ENCODE peak calls at places on chromosomes 6 and 20, in six cellular contexts. One of them, this sample, is unnamed.

GRCh38 chr6:82015043-82015442 is 232.5 kb downstream of the IBTK start:
- DNase-seq in KBM-7: peak
- DNase-seq in pancreas: no peak
- DNase-seq in activated CD4-positive, alpha-beta T cell treated with anti-CD3 and anti-CD28 coated beads, Interleukin-2, amount 50 U/mL, for 1 hour: no peak
- DNase-seq in effector memory CD8-positive, alpha-beta T cell: no peak
- DNase-seq in NCI-H1092: no peak
- DNase-seq in this sample: no peak

GRCh38 chr20:3238616-3239025 is 369 bp downstream of the SLC4A11 start:
- DNase-seq in activated CD4-positive, alpha-beta T cell treated with anti-CD3 and anti-CD28 coated beads, Interleukin-2, amount 50 U/mL, for 1 hour: peak
- DNase-seq in pancreas: no peak
- DNase-seq in KBM-7: peak
- DNase-seq in NCI-H1092: peak
- DNase-seq in effector memory CD8-positive, alpha-beta T cell: peak
- DNase-seq in this sample: no peak

GRCh38 chr6:680204-680603 is 12.7 kb downstream of the EXOC2 start:
- DNase-seq in KBM-7: no peak
- DNase-seq in effector memory CD8-positive, alpha-beta T cell: no peak
- DNase-seq in NCI-H1092: no peak
- DNase-seq in activated CD4-positive, alpha-beta T cell treated with anti-CD3 and anti-CD28 coated beads, Interleukin-2, amount 50 U/mL, for 1 hour: no peak
- DNase-seq in pancreas: no peak
- DNase-seq in this sample: no peak

GRCh38 chr20:44948107-44948506 is 12.1 kb downstream of the TOMM34 start:
- DNase-seq in activated CD4-positive, alpha-beta T cell treated with anti-CD3 and anti-CD28 coated beads, Interleukin-2, amount 50 U/mL, for 1 hour: no peak
- DNase-seq in pancreas: no peak
- DNase-seq in KBM-7: no peak
- DNase-seq in NCI-H1092: no peak
- DNase-seq in effector memory CD8-positive, alpha-beta T cell: no peak
- DNase-seq in this sample: no peak

GRCh38 chr6:111423960-111424846 is 58.8 kb downstream of the REV3L start:
- DNase-seq in effector memory CD8-positive, alpha-beta T cell: no peak
- DNase-seq in KBM-7: no peak
- DNase-seq in NCI-H1092: peak
- DNase-seq in activated CD4-positive, alpha-beta T cell treated with anti-CD3 and anti-CD28 coated beads, Interleukin-2, amount 50 U/mL, for 1 hour: no peak
- DNase-seq in pancreas: peak
- DNase-seq in this sample: no peak

GRCh38 chr6:113903666-113904330 is 46.7 kb downstream of the MARCKS start:
- DNase-seq in NCI-H1092: no peak
- DNase-seq in pancreas: peak
- DNase-seq in KBM-7: no peak
- DNase-seq in activated CD4-positive, alpha-beta T cell treated with anti-CD3 and anti-CD28 coated beads, Interleukin-2, amount 50 U/mL, for 1 hour: no peak
- DNase-seq in effector memory CD8-positive, alpha-beta T cell: no peak
- DNase-seq in this sample: no peak

GRCh38 chr6:112365952-112366351 is 18.8 kb downstream of the RFPL4B start:
- DNase-seq in NCI-H1092: no peak
- DNase-seq in activated CD4-positive, alpha-beta T cell treated with anti-CD3 and anti-CD28 coated beads, Interleukin-2, amount 50 U/mL, for 1 hour: no peak
- DNase-seq in KBM-7: no peak
- DNase-seq in pancreas: no peak
- DNase-seq in effector memory CD8-positive, alpha-beta T cell: no peak
- DNase-seq in this sample: no peak

GRCh38 chr20:55676097-55676496 is 329.2 kb downstream of the CBLN4 start:
- DNase-seq in KBM-7: no peak
- DNase-seq in effector memory CD8-positive, alpha-beta T cell: no peak
- DNase-seq in activated CD4-positive, alpha-beta T cell treated with anti-CD3 and anti-CD28 coated beads, Interleukin-2, amount 50 U/mL, for 1 hour: no peak
- DNase-seq in pancreas: no peak
- DNase-seq in NCI-H1092: no peak
- DNase-seq in this sample: no peak

GRCh38 chr6:169839029-169839481 is 87.6 kb downstream of the ERMARD start:
- DNase-seq in pancreas: peak
- DNase-seq in activated CD4-positive, alpha-beta T cell treated with anti-CD3 and anti-CD28 coated beads, Interleukin-2, amount 50 U/mL, for 1 hour: no peak
- DNase-seq in effector memory CD8-positive, alpha-beta T cell: no peak
- DNase-seq in KBM-7: no peak
- DNase-seq in NCI-H1092: no peak
- DNase-seq in this sample: no peak

GRCh38 chr6:108497883-108498282 is 62.8 kb upstream of the FOXO3 start:
- DNase-seq in pancreas: no peak
- DNase-seq in effector memory CD8-positive, alpha-beta T cell: no peak
- DNase-seq in KBM-7: peak
- DNase-seq in NCI-H1092: no peak
- DNase-seq in activated CD4-positive, alpha-beta T cell treated with anti-CD3 and anti-CD28 coated beads, Interleukin-2, amount 50 U/mL, for 1 hour: no peak
- DNase-seq in this sample: peak

GRCh38 chr20:32201296-32201976 is 6.1 kb downstream of the PLAGL2 start:
- DNase-seq in activated CD4-positive, alpha-beta T cell treated with anti-CD3 and anti-CD28 coated beads, Interleukin-2, amount 50 U/mL, for 1 hour: no peak
- DNase-seq in pancreas: no peak
- DNase-seq in KBM-7: no peak
- DNase-seq in effector memory CD8-positive, alpha-beta T cell: no peak
- DNase-seq in NCI-H1092: no peak
- DNase-seq in this sample: no peak

This sample was measured in skeletal muscle cell.